ENCODE peak calls at places on chromosomes 6 and 20, in seven cellular contexts. K is aorta; B is epithelial cell of esophagus; S is stimulated activated naive B cell treated with anti-CD40 and anti-IgM and Interleukin-4, amounts not matched to agents 10 μg/mL and 1 μg/mL and 100 μg/mL, for 72 hours; W is cardiac muscle cell; H is cardiac fibroblast; V is SHP77. G is an unnamed sample.

GRCh38 chr6:35967059-35967769 is 46.3 kb upstream of the SRPK1 start:
- DNase-seq in V (no peak), S (no peak), W (no peak), B (no peak), H (no peak), K (no peak), G (no peak)

GRCh38 chr6:46655803-46656202 is 3.0 kb downstream of the SLC25A27 start:
- DNase-seq in W (peak; percentile 8), H (peak; percentile 5), B (peak; percentile 16), K (no peak), S (no peak), V (peak; percentile 21), G (no peak)

GRCh38 chr6:150152891-150153876 is 10.3 kb downstream of the PPP1R14C start:
- DNase-seq in W (no peak), H (no peak), B (peak; percentile 92), S (no peak), K (no peak), V (no peak), G (no peak)

GRCh38 chr6:90496191-90496590 is 90.7 kb downstream of the MAP3K7 start:
- DNase-seq in W (no peak), S (no peak), V (no peak), B (no peak), K (no peak), H (no peak), G (no peak)

GRCh38 chr6:120173250-120173649 is 823.7 kb upstream of the MAN1A1 start:
- DNase-seq in H (no peak), S (no peak), W (no peak), B (peak; percentile 11), K (no peak), V (no peak), G (no peak)

GRCh38 chr20:24917797-24918578 is 31.1 kb upstream of the CST7 start:
- DNase-seq in S (peak; percentile 23), B (peak; percentile 65), K (peak; percentile 90), V (peak; percentile 65), W (peak; percentile 80), H (peak; percentile 71), G (peak; percentile 74)

GRCh38 chr6:151036869-151037680 is 171.6 kb downstream of the MTHFD1L start:
- DNase-seq in W (no peak), S (no peak), H (peak; percentile 72), V (no peak), K (no peak), B (peak; percentile 91), G (no peak)

GRCh38 chr20:40954521-40955165 is 74.0 kb upstream of the TOP1 start:
- DNase-seq in K (no peak), S (no peak), V (no peak), W (no peak), B (no peak), H (no peak), G (no peak)

GRCh38 chr20:46214831-46215488 is 93.3 kb downstream of the CDH22 start:
- DNase-seq in K (peak; percentile 19), S (no peak), V (no peak), W (no peak), B (no peak), H (peak; percentile 6), G (no peak)